ENCODE peak calls at places on chromosome 11, in nine cellular contexts. M is stomach; K is naive thymus-derived CD4-positive, alpha-beta T cell; P is amygdala; S is DMS153; Z is Right ventricle myocardium inferior; X is HAP-1; W is iris pigment epithelial cell; N is iPS DF 6.9. E is an unnamed sample.

GRCh38 chr11:48170176-48170839 is 46.3 kb upstream of the OR4B1 start:
- DNase-seq in W (peak), Z (no peak), P (no peak), X (no peak), K (no peak), N (no peak), M (no peak), S (no peak), E (no peak)

GRCh38 chr11:115155978-115156377 is 348.2 kb downstream of the CADM1 start:
- DNase-seq in Z (no peak), S (no peak), N (no peak), K (no peak), X (no peak), M (no peak), P (no peak), W (no peak), E (no peak)

GRCh38 chr11:47979378-47980092 is 824 bp upstream of the PTPRJ start:
- DNase-seq in W (no peak), P (no peak), Z (no peak), K (no peak), S (no peak), X (no peak), N (no peak), M (no peak), E (no peak)

GRCh38 chr11:88533001-88533400 is 195.5 kb upstream of the CTSC start:
- DNase-seq in P (no peak), S (no peak), N (no peak), M (no peak), X (no peak), W (no peak), K (no peak), Z (no peak), E (no peak)

GRCh38 chr11:9060700-9061111 is 30.7 kb downstream of the SCUBE2 start:
- DNase-seq in N (peak), P (no peak), K (peak), W (no peak), X (no peak), M (no peak), S (no peak), Z (no peak), E (peak)

GRCh38 chr11:31806944-31807790 is 4.0 kb downstream of the PAX6 start:
- DNase-seq in N (no peak), W (no peak), Z (peak), X (no peak), M (no peak), S (no peak), P (no peak), K (no peak), E (no peak)

GRCh38 chr11:69546735-69547370 is 65.4 kb downstream of the LINC01488 start:
- DNase-seq in Z (no peak), K (peak), N (no peak), M (no peak), W (no peak), X (no peak), P (no peak), S (no peak), E (no peak)

GRCh38 chr11:134978388-134979088 is 566.5 kb upstream of the B3GAT1 start:
- DNase-seq in Z (no peak), K (no peak), N (no peak), S (no peak), P (no peak), X (no peak), M (no peak), W (no peak), E (no peak)

GRCh38 chr11:126282361-126282741 is 542 bp upstream of the TIRAP start:
- DNase-seq in Z (peak), W (peak), N (no peak), P (peak), M (peak), K (peak), S (peak), X (peak), E (no peak)

GRCh38 chr11:1752907-1753425 is 2.6 kb upstream of the IFITM10 start:
- DNase-seq in N (no peak), W (no peak), Z (peak), X (no peak), S (no peak), P (no peak), M (no peak), K (no peak), E (no peak)

GRCh38 chr11:47234669-47235075 is 13.9 kb downstream of the ACP2 start:
- DNase-seq in W (no peak), Z (no peak), N (no peak), S (peak), K (no peak), X (no peak), P (no peak), M (peak), E (peak)

GRCh38 chr11:120339394-120339890 is 3.2 kb downstream of the ARHGEF12 start:
- DNase-seq in N (no peak), M (peak), P (peak), S (no peak), K (no peak), X (peak), Z (no peak), W (peak), E (peak)

GRCh38 chr11:64234840-64235379 is 526 bp downstream of the VEGFB start:
- DNase-seq in S (no peak), N (no peak), Z (peak), P (no peak), W (no peak), M (peak), K (peak), X (peak), E (no peak)

GRCh38 chr11:68127791-68128681 is 6.8 kb upstream of the CHKA start:
- DNase-seq in M (peak), N (peak), K (no peak), S (no peak), X (no peak), P (peak), Z (peak), W (peak), E (no peak)

GRCh38 chr11:111548542-111548941 is 8.0 kb downstream of the LAYN start:
- DNase-seq in S (no peak), N (no peak), M (no peak), W (no peak), P (no peak), K (no peak), Z (no peak), X (no peak), E (no peak)

GRCh38 chr11:72738199-72739141 is 13.7 kb downstream of the ARAP1 start:
- DNase-seq in X (no peak), P (no peak), M (peak), K (no peak), N (no peak), S (no peak), W (peak), Z (peak), E (no peak)

GRCh38 chr11:34311126-34311525 is 46.7 kb downstream of the ABTB2 start:
- DNase-seq in P (no peak), W (no peak), N (no peak), X (no peak), S (no peak), M (no peak), K (no peak), Z (no peak), E (no peak)

GRCh38 chr11:108324587-108324986 is 101.7 kb downstream of the ATM start:
- DNase-seq in X (no peak), P (no peak), K (no peak), W (peak), M (no peak), S (no peak), Z (no peak), N (no peak), E (no peak)

GRCh38 chr11:120009938-120010337 is 128.0 kb downstream of the TRIM29 start:
- DNase-seq in K (no peak), Z (no peak), P (no peak), N (no peak), S (no peak), X (no peak), M (no peak), W (no peak), E (no peak)

GRCh38 chr11:49377978-49378377 is 169.6 kb upstream of the FOLH1 start:
- DNase-seq in S (no peak), M (no peak), W (no peak), Z (no peak), N (no peak), P (no peak), X (no peak), K (no peak), E (no peak)

GRCh38 chr11:15374418-15374817 is 259.7 kb downstream of the INSC start:
- DNase-seq in M (no peak), Z (no peak), W (no peak), N (no peak), K (no peak), P (no peak), X (no peak), S (no peak), E (no peak)

GRCh38 chr11:84105148-84105547 is 819.0 kb upstream of the CCDC90B start:
- DNase-seq in K (no peak), W (no peak), M (no peak), P (no peak), Z (no peak), N (no peak), X (no peak), S (no peak), E (no peak)

GRCh38 chr11:63979426-63979825 is 5.0 kb downstream of the COX8A start:
- DNase-seq in N (no peak), P (no peak), M (no peak), X (no peak), W (no peak), K (no peak), S (no peak), Z (no peak), E (no peak)

GRCh38 chr11:26626346-26626745 is 54.3 kb upstream of the MUC15 start:
- DNase-seq in S (no peak), W (peak), X (no peak), M (no peak), N (no peak), P (no peak), K (no peak), Z (no peak), E (no peak)

GRCh38 chr11:124917115-124917637 is 1.9 kb upstream of the HEPN1 start:
- DNase-seq in X (no peak), P (peak), N (no peak), Z (no peak), M (no peak), W (peak), K (no peak), S (no peak), E (peak)

GRCh38 chr11:120546312-120547205 is 35.0 kb downstream of the GRIK4 start:
- DNase-seq in K (no peak), N (no peak), X (peak), P (no peak), W (peak), S (no peak), Z (no peak), M (peak), E (no peak)

GRCh38 chr11:68325183-68325893 is 12.9 kb downstream of the LRP5 start:
- DNase-seq in K (no peak), X (no peak), S (no peak), Z (no peak), W (no peak), P (no peak), N (no peak), M (no peak), E (no peak)

GRCh38 chr11:789951-790350 is at the start of gene CEND1:
- DNase-seq in P (peak), W (peak), K (peak), Z (no peak), N (no peak), S (no peak), M (no peak), X (no peak), E (no peak)

GRCh38 chr11:68867067-68867466 is 25.4 kb upstream of the CPT1A start:
- DNase-seq in S (no peak), Z (peak), W (no peak), K (no peak), N (no peak), M (no peak), P (no peak), X (peak), E (no peak)

GRCh38 chr11:7600205-7600775 is 73.0 kb downstream of the CYB5R2 start:
- DNase-seq in K (no peak), W (peak), N (no peak), Z (no peak), P (no peak), S (no peak), X (no peak), M (peak), E (no peak)

GRCh38 chr11:68338041-68338800 is 25.8 kb downstream of the LRP5 start:
- DNase-seq in K (no peak), M (no peak), X (no peak), S (no peak), Z (no peak), W (peak), N (no peak), P (no peak), E (no peak)

GRCh38 chr11:129372609-129373488 is 2.8 kb upstream of the BARX2 start:
- DNase-seq in K (peak), X (no peak), S (no peak), W (no peak), M (no peak), Z (peak), P (no peak), N (no peak), E (no peak)

GRCh38 chr11:115439385-115439784 is 64.8 kb downstream of the CADM1 start:
- DNase-seq in W (peak), S (no peak), K (no peak), M (no peak), N (no peak), Z (no peak), X (no peak), P (no peak), E (no peak)

E was measured in Jurkat, Clone E6-1.